ENCODE peak calls at places on chromosomes 13 and 19, in seven cellular contexts. One of them, this sample, is unnamed.

GRCh38 chr13:102651392-102651791 is 43.5 kb downstream of the METTL21C start:
- DNase-seq in HCT116: no peak
- DNase-seq in transverse colon: no peak
- DNase-seq in stomach: no peak
- DNase-seq in breast epithelium: no peak
- DNase-seq in endothelial cell of umbilical vein: peak
- DNase-seq in spleen: no peak
- DNase-seq in this sample: no peak

GRCh38 chr13:62084728-62085127 is 669.1 kb upstream of the PCDH20 start:
- DNase-seq in stomach: no peak
- DNase-seq in spleen: no peak
- DNase-seq in endothelial cell of umbilical vein: no peak
- DNase-seq in breast epithelium: no peak
- DNase-seq in HCT116: no peak
- DNase-seq in transverse colon: no peak
- DNase-seq in this sample: no peak

GRCh38 chr19:13155472-13156284 is 5.5 kb downstream of the IER2 start:
- DNase-seq in stomach: peak
- DNase-seq in breast epithelium: peak
- DNase-seq in transverse colon: peak
- DNase-seq in spleen: peak
- DNase-seq in endothelial cell of umbilical vein: peak
- DNase-seq in HCT116: no peak
- DNase-seq in this sample: peak

GRCh38 chr13:98509271-98510155 is 67.4 kb downstream of the STK24 start:
- DNase-seq in breast epithelium: no peak
- DNase-seq in endothelial cell of umbilical vein: peak
- DNase-seq in stomach: peak
- DNase-seq in spleen: no peak
- DNase-seq in transverse colon: peak
- DNase-seq in HCT116: peak
- DNase-seq in this sample: peak

GRCh38 chr13:57716295-57716694 is 84.8 kb downstream of the PCDH17 start:
- DNase-seq in transverse colon: no peak
- DNase-seq in HCT116: no peak
- DNase-seq in stomach: no peak
- DNase-seq in endothelial cell of umbilical vein: no peak
- DNase-seq in breast epithelium: no peak
- DNase-seq in spleen: no peak
- DNase-seq in this sample: no peak

GRCh38 chr19:2191456-2191931 is 27.8 kb downstream of the DOT1L start:
- DNase-seq in breast epithelium: no peak
- DNase-seq in stomach: no peak
- DNase-seq in transverse colon: peak
- DNase-seq in spleen: no peak
- DNase-seq in HCT116: no peak
- DNase-seq in endothelial cell of umbilical vein: no peak
- DNase-seq in this sample: no peak

GRCh38 chr19:47697863-47698609 is 15.2 kb upstream of the EHD2 start:
- DNase-seq in breast epithelium: peak
- DNase-seq in HCT116: peak
- DNase-seq in spleen: peak
- DNase-seq in stomach: peak
- DNase-seq in endothelial cell of umbilical vein: peak
- DNase-seq in transverse colon: peak
- DNase-seq in this sample: peak

GRCh38 chr13:40993987-40994386 is 25.1 kb downstream of the ELF1 start:
- DNase-seq in stomach: peak
- DNase-seq in transverse colon: peak
- DNase-seq in endothelial cell of umbilical vein: no peak
- DNase-seq in HCT116: peak
- DNase-seq in breast epithelium: no peak
- DNase-seq in spleen: no peak
- DNase-seq in this sample: no peak

GRCh38 chr13:108911807-108912206 is 282.4 kb downstream of the MYO16 start:
- DNase-seq in spleen: no peak
- DNase-seq in breast epithelium: no peak
- DNase-seq in transverse colon: no peak
- DNase-seq in endothelial cell of umbilical vein: no peak
- DNase-seq in HCT116: no peak
- DNase-seq in stomach: no peak
- DNase-seq in this sample: no peak

GRCh38 chr19:55635334-55635717 is 5.5 kb upstream of the ZNF580 start:
- DNase-seq in breast epithelium: no peak
- DNase-seq in HCT116: no peak
- DNase-seq in spleen: no peak
- DNase-seq in transverse colon: no peak
- DNase-seq in stomach: no peak
- DNase-seq in endothelial cell of umbilical vein: no peak
- DNase-seq in this sample: no peak

GRCh38 chr13:24071423-24072075 is 89.0 kb upstream of the SPATA13 start:
- DNase-seq in HCT116: no peak
- DNase-seq in transverse colon: no peak
- DNase-seq in endothelial cell of umbilical vein: peak
- DNase-seq in stomach: no peak
- DNase-seq in spleen: no peak
- DNase-seq in breast epithelium: no peak
- DNase-seq in this sample: no peak
- TF ChIP-seq POLR2AphosphoS5 in HCT116: no peak
- TF ChIP-seq POLR2AphosphoS5 in transverse colon: no peak
- TF ChIP-seq POLR2AphosphoS5 in endothelial cell of umbilical vein: no peak
- TF ChIP-seq POLR2AphosphoS5 in stomach: no peak
- TF ChIP-seq POLR2AphosphoS5 in spleen: no peak
- TF ChIP-seq POLR2AphosphoS5 in breast epithelium: no peak
- TF ChIP-seq POLR2AphosphoS5 in this sample: no peak

GRCh38 chr19:19185853-19186728 is 5.9 kb downstream of the BORCS8 start:
- DNase-seq in stomach: peak
- DNase-seq in endothelial cell of umbilical vein: peak
- DNase-seq in HCT116: peak
- DNase-seq in transverse colon: peak
- DNase-seq in breast epithelium: no peak
- DNase-seq in spleen: no peak
- DNase-seq in this sample: peak
- TF ChIP-seq CTCF in stomach: peak
- TF ChIP-seq CTCF in endothelial cell of umbilical vein: peak
- TF ChIP-seq CTCF in HCT116: peak
- TF ChIP-seq CTCF in transverse colon: peak
- TF ChIP-seq CTCF in breast epithelium: no peak
- TF ChIP-seq CTCF in spleen: peak
- TF ChIP-seq CTCF in this sample: no peak

GRCh38 chr19:40607898-40608621 is 6.9 kb downstream of the LTBP4 start:
- DNase-seq in endothelial cell of umbilical vein: no peak
- DNase-seq in breast epithelium: no peak
- DNase-seq in stomach: no peak
- DNase-seq in transverse colon: no peak
- DNase-seq in HCT116: no peak
- DNase-seq in spleen: no peak
- DNase-seq in this sample: no peak

GRCh38 chr19:40607311-40607871 is 6.2 kb downstream of the LTBP4 start:
- DNase-seq in breast epithelium: no peak
- DNase-seq in stomach: peak
- DNase-seq in HCT116: no peak
- DNase-seq in transverse colon: peak
- DNase-seq in spleen: no peak
- DNase-seq in endothelial cell of umbilical vein: no peak
- DNase-seq in this sample: no peak

GRCh38 chr19:40610396-40611064 is 9.4 kb downstream of the LTBP4 start:
- DNase-seq in stomach: peak
- DNase-seq in HCT116: no peak
- DNase-seq in transverse colon: peak
- DNase-seq in spleen: peak
- DNase-seq in breast epithelium: peak
- DNase-seq in endothelial cell of umbilical vein: no peak
- DNase-seq in this sample: peak

GRCh38 chr19:40609561-40610395 is 8.6 kb downstream of the LTBP4 start:
- DNase-seq in transverse colon: peak
- DNase-seq in endothelial cell of umbilical vein: peak
- DNase-seq in stomach: peak
- DNase-seq in HCT116: peak
- DNase-seq in breast epithelium: peak
- DNase-seq in spleen: peak
- DNase-seq in this sample: peak

GRCh38 chr19:40608957-40609356 is 7.8 kb downstream of the LTBP4 start:
- DNase-seq in spleen: no peak
- DNase-seq in transverse colon: no peak
- DNase-seq in breast epithelium: no peak
- DNase-seq in HCT116: no peak
- DNase-seq in stomach: no peak
- DNase-seq in endothelial cell of umbilical vein: no peak
- DNase-seq in this sample: no peak
- H3K4me3 ChIP-seq in spleen: no peak
- H3K4me3 ChIP-seq in transverse colon: no peak
- H3K4me3 ChIP-seq in breast epithelium: no peak
- H3K4me3 ChIP-seq in HCT116: peak
- H3K4me3 ChIP-seq in stomach: peak
- H3K4me3 ChIP-seq in endothelial cell of umbilical vein: no peak
- H3K4me3 ChIP-seq in this sample: no peak

GRCh38 chr13:30307194-30307965 is at the start of gene KATNAL1:
- DNase-seq in HCT116: no peak
- DNase-seq in transverse colon: peak
- DNase-seq in stomach: peak
- DNase-seq in breast epithelium: peak
- DNase-seq in endothelial cell of umbilical vein: peak
- DNase-seq in spleen: peak
- DNase-seq in this sample: peak
- TF ChIP-seq POLR2AphosphoS5 in HCT116: no peak
- TF ChIP-seq POLR2AphosphoS5 in transverse colon: peak
- TF ChIP-seq POLR2AphosphoS5 in stomach: no peak
- TF ChIP-seq POLR2AphosphoS5 in breast epithelium: no peak
- TF ChIP-seq POLR2AphosphoS5 in endothelial cell of umbilical vein: peak
- TF ChIP-seq POLR2AphosphoS5 in spleen: peak
- TF ChIP-seq POLR2AphosphoS5 in this sample: peak

DNA sequence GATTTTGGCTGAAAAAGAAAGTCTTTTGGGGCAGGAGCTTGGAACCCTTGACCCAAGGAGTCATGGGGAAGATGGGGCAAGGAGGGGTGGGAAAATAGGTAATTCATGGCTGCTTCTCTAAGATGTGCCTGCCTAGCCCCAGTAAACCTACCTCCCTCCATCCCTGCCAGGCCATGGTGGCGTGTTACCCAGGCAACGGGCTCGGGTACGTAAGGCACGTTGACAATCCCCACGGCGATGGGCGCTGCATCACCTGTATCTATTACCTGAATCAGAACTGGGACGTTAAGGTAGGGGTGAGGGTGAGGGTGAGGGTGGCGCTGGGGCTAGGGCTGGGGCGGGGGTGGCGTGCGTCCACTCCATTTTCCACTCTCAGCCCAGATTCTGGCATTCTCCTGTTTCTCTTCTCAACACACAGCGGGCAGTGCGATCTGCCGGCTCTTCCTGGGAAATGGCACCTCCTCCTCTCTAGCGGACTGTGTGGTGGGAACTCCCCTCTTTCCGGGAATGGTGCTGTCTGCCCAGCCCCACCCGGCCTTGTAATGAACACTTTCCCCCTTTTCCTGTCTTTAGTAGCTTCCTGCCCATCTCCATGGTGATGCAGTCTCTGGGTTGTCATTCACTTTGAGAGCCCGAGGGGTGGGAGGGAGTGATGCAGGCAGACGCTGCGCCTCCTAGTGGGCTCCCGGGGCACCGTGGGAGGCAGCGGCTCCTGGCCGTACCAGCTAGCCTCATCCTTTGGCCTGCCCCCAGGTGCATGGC is 7.6 kb downstream of the EGLN2 start:
- DNase-seq in breast epithelium: peak
- DNase-seq in transverse colon: peak
- DNase-seq in endothelial cell of umbilical vein: peak
- DNase-seq in stomach: peak
- DNase-seq in HCT116: peak
- DNase-seq in spleen: peak
- DNase-seq in this sample: no peak
- TF ChIP-seq CTCF in breast epithelium: peak
- TF ChIP-seq CTCF in transverse colon: peak
- TF ChIP-seq CTCF in endothelial cell of umbilical vein: peak
- TF ChIP-seq CTCF in stomach: peak
- TF ChIP-seq CTCF in HCT116: peak
- TF ChIP-seq CTCF in spleen: peak
- TF ChIP-seq CTCF in this sample: peak

GRCh38 chr19:54160182-54160811 is 776 bp upstream of the LENG1 start:
- DNase-seq in endothelial cell of umbilical vein: peak
- DNase-seq in transverse colon: no peak
- DNase-seq in HCT116: no peak
- DNase-seq in breast epithelium: no peak
- DNase-seq in spleen: peak
- DNase-seq in stomach: no peak
- DNase-seq in this sample: no peak

GRCh38 chr19:54162884-54163283 is 3.4 kb upstream of the LENG1 start:
- DNase-seq in stomach: no peak
- DNase-seq in breast epithelium: no peak
- DNase-seq in spleen: no peak
- DNase-seq in HCT116: no peak
- DNase-seq in transverse colon: no peak
- DNase-seq in endothelial cell of umbilical vein: no peak
- DNase-seq in this sample: no peak

GRCh38 chr19:54164369-54165068 is 5.0 kb upstream of the LENG1 start:
- DNase-seq in transverse colon: peak
- DNase-seq in endothelial cell of umbilical vein: peak
- DNase-seq in stomach: peak
- DNase-seq in HCT116: peak
- DNase-seq in spleen: no peak
- DNase-seq in breast epithelium: no peak
- DNase-seq in this sample: peak

GRCh38 chr19:54160948-54161347 is 1.4 kb upstream of the LENG1 start:
- DNase-seq in breast epithelium: no peak
- DNase-seq in transverse colon: no peak
- DNase-seq in stomach: no peak
- DNase-seq in HCT116: no peak
- DNase-seq in endothelial cell of umbilical vein: no peak
- DNase-seq in spleen: no peak
- DNase-seq in this sample: no peak

GRCh38 chr19:54162241-54162805 is 2.8 kb upstream of the LENG1 start:
- DNase-seq in transverse colon: peak
- DNase-seq in endothelial cell of umbilical vein: peak
- DNase-seq in spleen: peak
- DNase-seq in stomach: peak
- DNase-seq in breast epithelium: peak
- DNase-seq in HCT116: peak
- DNase-seq in this sample: peak
- H3K4me3 ChIP-seq in transverse colon: peak
- H3K4me3 ChIP-seq in endothelial cell of umbilical vein: no peak
- H3K4me3 ChIP-seq in spleen: peak
- H3K4me3 ChIP-seq in stomach: peak
- H3K4me3 ChIP-seq in breast epithelium: peak
- H3K4me3 ChIP-seq in HCT116: no peak
- H3K4me3 ChIP-seq in this sample: peak

This sample was measured in HL-60.